ENCODE peak calls at places on chromosomes 12 and 14, in four cellular contexts. Y is neuronal stem cell, O is H1, S is mesenchymal stem cell. L is an unnamed sample.

GRCh38 chr12:89707992-89708792 is 446 bp downstream of the ATP2B1 start:
- DNase-seq in S (peak), O (peak), Y (no peak), L (peak)

GRCh38 chr12:128810182-128811127 is 13.3 kb downstream of the SLC15A4 start:
- DNase-seq in Y (no peak), O (no peak), S (peak), L (no peak)

GRCh38 chr12:2108975-2109671 is 56.3 kb downstream of the CACNA1C start:
- DNase-seq in S (no peak), Y (no peak), O (no peak), L (no peak)

GRCh38 chr12:570949-571794 is 92.1 kb downstream of the NINJ2 start:
- DNase-seq in O (peak), S (peak), Y (no peak), L (peak)

GRCh38 chr14:102591372-102591943 is 991 bp upstream of the RCOR1 start:
- DNase-seq in Y (no peak), O (peak), S (peak), L (no peak)

GRCh38 chr12:81617915-81618314 is 141.2 kb downstream of the PPFIA2 start:
- DNase-seq in Y (no peak), S (no peak), O (no peak), L (no peak)

GRCh38 chr12:113432976-113433375 is 10.8 kb downstream of the SDSL start:
- DNase-seq in S (no peak), O (no peak), Y (no peak), L (no peak)

GRCh38 chr14:75293920-75294648 is 15.5 kb downstream of the FOS start:
- DNase-seq in Y (peak), S (peak), O (peak), L (peak)

GRCh38 chr12:58369576-58369975 is 428.2 kb downstream of the ATP23 start:
- DNase-seq in Y (no peak), O (no peak), S (no peak), L (no peak)

GRCh38 chr12:79452906-79453305 is 237.9 kb downstream of the PAWR start:
- DNase-seq in S (peak), Y (no peak), O (no peak), L (peak)

GRCh38 chr14:37232907-37233481 is 35.3 kb downstream of the MIPOL1 start:
- DNase-seq in S (peak), Y (peak), O (no peak), L (no peak)

GRCh38 chr14:99930420-99931274 is 134.6 kb upstream of the EVL start:
- DNase-seq in O (no peak), S (no peak), Y (no peak), L (no peak)

GRCh38 chr12:76890407-76891143 is 11.8 kb upstream of the CSRP2 start:
- DNase-seq in O (no peak), S (no peak), Y (no peak), L (no peak)

GRCh38 chr12:15306605-15307004 is 15.7 kb upstream of the PTPRO start:
- DNase-seq in Y (no peak), S (no peak), O (no peak), L (no peak)

GRCh38 chr12:810635-811415 is 58.4 kb downstream of the WNK1 start:
- DNase-seq in O (no peak), S (no peak), Y (no peak), L (no peak)

GRCh38 chr12:22447223-22447622 is 97.1 kb downstream of the C2CD5 start:
- DNase-seq in Y (no peak), S (no peak), O (no peak), L (no peak)

GRCh38 chr14:57080691-57081090 is 188.0 kb downstream of the EXOC5 start:
- DNase-seq in Y (no peak), O (no peak), S (no peak), L (no peak)

GRCh38 chr14:97382616-97383226 is 585.5 kb downstream of the VRK1 start:
- DNase-seq in Y (no peak), O (no peak), S (no peak), L (no peak)

GRCh38 chr14:86072134-86072894 is 542.4 kb downstream of the FLRT2 start:
- DNase-seq in O (no peak), S (no peak), Y (no peak), L (no peak)

GRCh38 chr12:28489256-28489655 is 299.0 kb downstream of the CCDC91 start:
- DNase-seq in Y (no peak), S (no peak), O (no peak), L (no peak)

GRCh38 chr14:70108419-70108818 is 80.3 kb downstream of the SLC8A3 start:
- DNase-seq in Y (no peak), O (no peak), S (no peak), L (no peak)

GRCh38 chr12:100823988-100824387 is 29.4 kb downstream of the ANO4 start:
- DNase-seq in S (peak), Y (no peak), O (no peak), L (no peak)

GRCh38 chr14:54200726-54201125 is 196.1 kb upstream of the CDKN3 start:
- DNase-seq in S (peak), O (no peak), Y (no peak), L (no peak)

GRCh38 chr14:92581966-92582566 is 68.5 kb downstream of the RIN3 start:
- DNase-seq in O (no peak), S (no peak), Y (no peak), L (no peak)

GRCh38 chr14:77027538-77028383 is 747 bp downstream of the IRF2BPL start:
- DNase-seq in S (peak), Y (peak), O (peak), L (peak)
- H2BK12ac ChIP-seq in S (peak), Y (peak), O (peak), L (peak)

GRCh38 chr14:87467578-87467977 is 525.4 kb downstream of the GALC start:
- DNase-seq in O (no peak), S (no peak), Y (no peak), L (no peak)
- H3K4me3 ChIP-seq in O (no peak), S (no peak), Y (no peak), L (no peak)

DNA sequence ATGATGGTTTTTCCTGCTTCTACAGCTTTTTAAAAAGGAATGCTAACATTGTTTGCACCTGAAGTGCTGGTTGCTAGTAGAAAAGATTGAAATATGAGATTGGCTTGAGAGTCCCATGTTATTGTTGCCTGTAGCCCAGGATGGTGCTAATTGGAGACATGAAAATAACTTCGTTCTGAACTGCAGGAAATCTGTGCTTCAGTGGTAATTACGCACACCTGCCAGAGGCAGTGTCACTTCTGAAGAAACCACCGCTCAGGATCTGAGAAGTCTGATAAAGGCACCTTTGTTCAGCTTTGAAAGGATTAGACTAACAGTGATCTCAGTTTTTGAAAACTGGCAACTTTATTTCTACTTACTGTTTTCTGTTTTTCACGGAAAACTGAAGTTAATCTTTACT is 15.5 kb upstream of the ATP6V0A2 start:
- DNase-seq in O (no peak), S (no peak), Y (no peak), L (no peak)
- H2BK12ac ChIP-seq in O (no peak), S (no peak), Y (no peak), L (no peak)

GRCh38 chr12:4609071-4609470 is 39.8 kb downstream of the AKAP3 start:
- DNase-seq in S (no peak), Y (no peak), O (no peak), L (no peak)
- H3K4me3 ChIP-seq in S (no peak), Y (no peak), O (no peak), L (no peak)

DNA sequence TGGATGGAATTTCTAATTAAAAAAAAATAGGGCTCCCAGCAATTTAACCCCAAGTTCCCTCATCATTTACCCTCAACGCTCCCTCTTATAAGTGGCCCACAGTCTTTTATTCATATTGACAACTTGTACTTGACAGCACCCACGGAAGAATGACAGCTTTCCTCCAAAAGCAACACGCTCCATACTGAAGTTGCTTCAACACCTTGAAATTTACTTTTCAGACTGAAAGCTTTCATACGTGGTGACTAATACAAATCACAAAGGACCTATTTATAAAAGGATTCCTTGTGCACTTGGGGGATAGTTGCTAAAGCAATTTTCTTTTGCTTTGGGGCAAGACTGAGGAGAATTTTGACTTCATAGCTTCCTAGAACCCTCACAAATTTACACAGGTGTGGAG is 1629.4 kb upstream of the SEL1L start:
- DNase-seq in Y (no peak), S (no peak), O (no peak), L (no peak)
- H2BK12ac ChIP-seq in Y (no peak), S (no peak), O (no peak), L (no peak)

GRCh38 chr12:29581641-29582040 is 84.2 kb upstream of the OVCH1 start:
- DNase-seq in S (peak), O (no peak), Y (no peak), L (no peak)

GRCh38 chr12:29580971-29581370 is 83.5 kb upstream of the OVCH1 start:
- DNase-seq in O (no peak), Y (no peak), S (no peak), L (no peak)

GRCh38 chr12:29582156-29582555 is 84.7 kb upstream of the OVCH1 start:
- DNase-seq in Y (no peak), S (peak), O (no peak), L (no peak)

GRCh38 chr12:29578731-29579130 is 81.2 kb upstream of the OVCH1 start:
- DNase-seq in O (no peak), S (no peak), Y (no peak), L (no peak)

GRCh38 chr12:29582677-29583076 is 85.2 kb upstream of the OVCH1 start:
- DNase-seq in O (no peak), S (no peak), Y (no peak), L (no peak)
- H3K4me3 ChIP-seq in O (no peak), S (no peak), Y (no peak), L (no peak)

DNA sequence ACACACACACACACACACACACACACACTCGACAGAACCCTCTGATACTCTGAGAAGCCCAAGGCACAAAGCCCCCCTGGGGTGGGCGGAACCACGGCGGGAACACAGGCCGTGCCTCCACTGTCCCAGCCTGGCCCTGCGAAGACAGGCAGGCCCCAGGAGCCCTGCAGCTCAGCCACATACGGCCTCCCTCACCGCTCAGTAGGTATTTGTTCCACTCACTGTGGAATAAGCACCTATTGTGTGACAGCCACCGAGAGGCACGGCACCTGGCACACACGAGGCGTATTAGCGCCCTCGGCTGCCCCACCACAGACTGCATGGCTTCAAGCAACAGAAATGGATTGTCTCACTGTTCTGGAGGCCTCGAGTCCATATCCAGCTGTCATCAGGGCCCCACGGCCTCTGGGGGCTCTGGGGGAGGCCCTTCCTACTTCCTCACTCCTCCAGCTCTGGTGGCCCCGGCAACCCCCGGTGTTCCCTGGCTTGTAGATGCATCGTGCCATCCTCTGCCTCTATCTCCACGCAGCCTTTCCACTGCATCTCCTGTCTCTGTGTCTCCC is 66.3 kb downstream of the NCOR2 start:
- DNase-seq in O (peak), S (peak), Y (no peak), L (no peak)
- H2BK12ac ChIP-seq in O (peak), S (peak), Y (peak), L (peak)

GRCh38 chr14:76904740-76905569 is 78.7 kb downstream of the LRRC74A start:
- DNase-seq in Y (no peak), O (no peak), S (peak), L (peak)
- H3K4me3 ChIP-seq in Y (no peak), O (no peak), S (no peak), L (no peak)

GRCh38 chr14:101185081-101185835 is 281.7 kb upstream of the RTL1 start:
- DNase-seq in O (peak), Y (no peak), S (no peak), L (no peak)
- H2BK12ac ChIP-seq in O (no peak), Y (no peak), S (no peak), L (no peak)